ENCODE peak calls at places on chromosomes 4 and X, in four cellular contexts. S is A172; A is hepatocyte; H is stimulated activated CD4-positive, alpha-beta T cell treated with anti-CD3 and anti-CD28 coated beads, Interleukin-12 subunit alpha, Interleukin-12 subunit beta, amount 100 ng/mL, for 48 hours. B is an unnamed sample.

GRCh38 chr4:76611611-76612010 is 176.6 kb downstream of the SHROOM3 start:
- DNase-seq in S (no peak), H (no peak), A (peak; percentile 56), B (no peak)

GRCh38 chr4:8872402-8873291 is 1.0 kb upstream of the HMX1 start:
- DNase-seq in H (no peak), S (no peak), A (no peak), B (no peak)

GRCh38 chrX:123167621-123168020 is 16.5 kb upstream of the GRIA3 start:
- DNase-seq in A (no peak), S (no peak), H (no peak), B (no peak)

GRCh38 chrX:16457239-16457638 is 192.7 kb upstream of the S100G start:
- DNase-seq in S (no peak), A (no peak), H (no peak), B (no peak)

GRCh38 chr4:87241341-87241740 is 20.9 kb upstream of the KLHL8 start:
- DNase-seq in S (no peak), H (no peak), A (no peak), B (no peak)

GRCh38 chr4:95729596-95729995 is 110.3 kb upstream of the PDHA2 start:
- DNase-seq in A (no peak), H (no peak), S (no peak), B (no peak)

GRCh38 chr4:114277690-114278089 is 298.2 kb upstream of the ARSJ start:
- DNase-seq in A (no peak), H (no peak), S (no peak), B (no peak)

GRCh38 chr4:95085118-95085833 is 327.5 kb downstream of the BMPR1B start:
- DNase-seq in S (no peak), A (no peak), H (no peak), B (no peak)

GRCh38 chrX:10648608-10649007 is 28.2 kb upstream of the MID1 start:
- DNase-seq in S (peak; percentile 8), H (no peak), A (peak; percentile 24), B (no peak)

GRCh38 chr4:101288365-101289145 is 58.8 kb downstream of the PPP3CA start:
- DNase-seq in A (no peak), S (no peak), H (no peak), B (peak; percentile 62)

GRCh38 chr4:142416121-142416520 is 430.0 kb downstream of the INPP4B start:
- DNase-seq in H (no peak), A (no peak), S (peak; percentile 64), B (peak; percentile 1)

GRCh38 chr4:139763668-139764067 is 98.0 kb downstream of the MGST2 start:
- DNase-seq in A (peak; percentile 32), S (no peak), H (no peak), B (no peak)

GRCh38 chr4:147846318-147847135 is 114.6 kb downstream of the ARHGAP10 start:
- DNase-seq in H (no peak), S (no peak), A (no peak), B (peak; percentile 14)

GRCh38 chr4:38323141-38323634 is 340.8 kb upstream of the KLF3 start:
- DNase-seq in A (no peak), S (peak; percentile 59), H (no peak), B (no peak)

GRCh38 chrX:352181-352580 is 33.6 kb upstream of the GTPBP6 start:
- DNase-seq in S (no peak), H (no peak), A (no peak), B (no peak)

GRCh38 chr4:57187241-57187640 is 77.1 kb upstream of the IGFBP7 start:
- DNase-seq in A (no peak), H (no peak), S (no peak), B (no peak)

GRCh38 chr4:153684182-153685073 is at the start of gene TLR2:
- DNase-seq in A (peak; percentile 87), H (peak; percentile 25), S (no peak), B (peak; percentile 43)

GRCh38 chr4:1549638-1550035 is 134.5 kb downstream of the FAM53A start:
- DNase-seq in H (no peak), S (no peak), A (no peak), B (no peak)

GRCh38 chrX:42176790-42177189 is 253.4 kb upstream of the CASK start:
- DNase-seq in A (no peak), S (no peak), H (no peak), B (peak; percentile 4)

GRCh38 chrX:45806410-45807121 is 605.9 kb upstream of the DIPK2B start:
- DNase-seq in A (peak; percentile 24), S (peak; percentile 90), H (no peak), B (peak; percentile 2)

GRCh38 chrX:111784667-111785066 is 91.3 kb upstream of the TRPC5OS start:
- DNase-seq in A (no peak), S (no peak), H (no peak), B (no peak)

GRCh38 chr4:42673084-42673429 is 16.2 kb upstream of the ATP8A1 start:
- DNase-seq in A (peak; percentile 54), S (no peak), H (peak; percentile 9), B (no peak)

GRCh38 chr4:2827874-2828751 is 15.5 kb upstream of the ADD1 start:
- DNase-seq in A (no peak), S (no peak), H (no peak), B (no peak)

GRCh38 chrX:120731386-120731785 is 101.5 kb upstream of the C1GALT1C1 start:
- DNase-seq in A (no peak), S (no peak), H (no peak), B (no peak)

GRCh38 chr4:110091426-110091825 is 107.0 kb downstream of the ELOVL6 start:
- DNase-seq in S (no peak), A (no peak), H (no peak), B (no peak)

GRCh38 chr4:73576366-73576765 is 43.9 kb downstream of the RASSF6 start:
- DNase-seq in S (no peak), H (no peak), A (no peak), B (no peak)

GRCh38 chr4:113382704-113383103 is 333.3 kb downstream of the ANK2 start:
- DNase-seq in A (no peak), S (no peak), H (no peak), B (no peak)

GRCh38 chr4:163382178-163382869 is 38.6 kb downstream of the NPY5R start:
- DNase-seq in A (no peak), S (no peak), H (no peak), B (peak; percentile 20)

B was measured in NCI-H82.